ENCODE peak calls at places on chromosome 12, in eight cellular contexts. I, W, K, S, P, B, T and H are unnamed samples.

GRCh38 chr12:33672879-33673577 is 233.4 kb upstream of the SYT10 start:
- DNase-seq in I (no peak), W (no peak), K (no peak), S (no peak), P (no peak), B (no peak), T (no peak), H (no peak)

GRCh38 chr12:124797321-124797720 is 66.3 kb downstream of the SCARB1 start:
- DNase-seq in I (no peak), W (no peak), K (no peak), S (no peak), P (no peak), B (no peak), T (no peak), H (peak; percentile 47)

GRCh38 chr12:94534278-94534677 is 74.6 kb upstream of the CEP83 start:
- DNase-seq in I (no peak), W (no peak), K (peak; percentile 39), S (no peak), P (no peak), B (no peak), T (no peak), H (no peak)

GRCh38 chr12:67720383-67720856 is 71.9 kb downstream of the DYRK2 start:
- DNase-seq in I (no peak), W (no peak), K (no peak), S (no peak), P (no peak), B (peak; percentile 39), T (no peak), H (peak; percentile 12)

GRCh38 chr12:66823857-66824570 is 145.1 kb upstream of the GRIP1 start:
- DNase-seq in I (peak; percentile 38), W (no peak), K (no peak), S (no peak), P (no peak), B (no peak), T (no peak), H (no peak)

GRCh38 chr12:132506730-132507538 is 17.0 kb downstream of the FBRSL1 start:
- DNase-seq in I (peak; percentile 90), W (peak; percentile 32), K (peak; percentile 92), S (no peak), P (peak; percentile 62), B (peak; percentile 93), T (peak; percentile 42), H (peak; percentile 58)

GRCh38 chr12:27460471-27460978 is 14.0 kb downstream of the SMCO2 start:
- DNase-seq in I (no peak), W (no peak), K (no peak), S (no peak), P (no peak), B (no peak), T (no peak), H (no peak)

GRCh38 chr12:21472197-21472596 is 29.2 kb downstream of the RECQL start:
- DNase-seq in I (no peak), W (no peak), K (no peak), S (no peak), P (no peak), B (no peak), T (no peak), H (no peak)

GRCh38 chr12:50017047-50017446 is 8.2 kb downstream of the RACGAP1 start:
- DNase-seq in I (no peak), W (no peak), K (peak; percentile 87), S (no peak), P (peak; percentile 81), B (no peak), T (no peak), H (no peak)

GRCh38 chr12:51071663-51072062 is 11.7 kb downstream of the CSRNP2 start:
- DNase-seq in I (no peak), W (no peak), K (no peak), S (no peak), P (no peak), B (no peak), T (no peak), H (no peak)

GRCh38 chr12:80154261-80154660 is 54.9 kb downstream of the OTOGL start:
- DNase-seq in I (no peak), W (no peak), K (no peak), S (no peak), P (no peak), B (no peak), T (no peak), H (no peak)

GRCh38 chr12:92002673-92003382 is 142.8 kb downstream of the BTG1 start:
- DNase-seq in I (no peak), W (no peak), K (no peak), S (no peak), P (no peak), B (no peak), T (no peak), H (no peak)

GRCh38 chr12:7503686-7504085 is at the start of gene CD163:
- DNase-seq in I (no peak), W (no peak), K (no peak), S (no peak), P (no peak), B (no peak), T (no peak), H (no peak)

GRCh38 chr12:414841-415240 is 13.4 kb downstream of the CCDC77 start:
- DNase-seq in I (no peak), W (no peak), K (no peak), S (no peak), P (no peak), B (no peak), T (no peak), H (no peak)

GRCh38 chr12:54257332-54257731 is 22.6 kb downstream of the CBX5 start:
- DNase-seq in I (no peak), W (no peak), K (no peak), S (no peak), P (no peak), B (no peak), T (no peak), H (no peak)

GRCh38 chr12:53345486-53346195 is 9.5 kb upstream of the SP7 start:
- DNase-seq in I (no peak), W (no peak), K (peak; percentile 89), S (no peak), P (peak; percentile 51), B (peak; percentile 92), T (no peak), H (no peak)

GRCh38 chr12:32647275-32647674 is 31.8 kb upstream of the DNM1L start:
- DNase-seq in I (no peak), W (no peak), K (no peak), S (no peak), P (no peak), B (no peak), T (no peak), H (no peak)

GRCh38 chr12:47838286-47838931 is 18.7 kb upstream of the HDAC7 start:
- DNase-seq in I (peak; percentile 43), W (no peak), K (no peak), S (peak; percentile 47), P (peak; percentile 64), B (peak; percentile 49), T (no peak), H (peak; percentile 75)

GRCh38 chr12:63918788-63919300 is 74.3 kb downstream of the SRGAP1 start:
- DNase-seq in I (no peak), W (no peak), K (no peak), S (peak; percentile 42), P (no peak), B (no peak), T (no peak), H (no peak)

GRCh38 chr12:24036438-24037204 is 87.2 kb upstream of the SOX5 start:
- DNase-seq in I (no peak), W (no peak), K (no peak), S (no peak), P (no peak), B (no peak), T (no peak), H (no peak)

GRCh38 chr12:57212701-57213067 is 3.9 kb upstream of the NXPH4 start:
- DNase-seq in I (no peak), W (no peak), K (no peak), S (no peak), P (no peak), B (no peak), T (no peak), H (no peak)

GRCh38 chr12:52530905-52531304 is 10.7 kb upstream of the KRT5 start:
- DNase-seq in I (no peak), W (no peak), K (peak; percentile 77), S (no peak), P (no peak), B (no peak), T (no peak), H (no peak)

GRCh38 chr12:48078901-48079300 is 27.0 kb downstream of the SENP1 start:
- DNase-seq in I (no peak), W (no peak), K (no peak), S (no peak), P (no peak), B (no peak), T (no peak), H (no peak)

GRCh38 chr12:86275356-86275755 is 19.2 kb upstream of the MGAT4C start:
- DNase-seq in I (no peak), W (no peak), K (no peak), S (no peak), P (no peak), B (no peak), T (no peak), H (no peak)

GRCh38 chr12:11765817-11766794 is 116.6 kb downstream of the ETV6 start:
- DNase-seq in I (peak; percentile 37), W (no peak), K (no peak), S (no peak), P (no peak), B (no peak), T (peak; percentile 71), H (no peak)

GRCh38 chr12:15037091-15037723 is 64.4 kb downstream of the PDE6H start:
- DNase-seq in I (peak; percentile 21), W (no peak), K (no peak), S (no peak), P (no peak), B (no peak), T (no peak), H (no peak)

GRCh38 chr12:57110189-57111045 is 745 bp downstream of the STAT6 start:
- DNase-seq in I (peak; percentile 90), W (peak; percentile 54), K (peak; percentile 96), S (no peak), P (peak; percentile 78), B (no peak), T (peak; percentile 59), H (peak; percentile 84)

GRCh38 chr12:116319851-116320621 is 42.5 kb upstream of the MED13L start:
- DNase-seq in I (no peak), W (no peak), K (peak; percentile 89), S (no peak), P (peak; percentile 83), B (no peak), T (no peak), H (no peak)

GRCh38 chr12:41681898-41682297 is 462.8 kb downstream of the GXYLT1 start:
- DNase-seq in I (no peak), W (no peak), K (no peak), S (no peak), P (no peak), B (no peak), T (no peak), H (peak; percentile 27)

GRCh38 chr12:95169368-95169767 is 47.9 kb downstream of the FGD6 start:
- DNase-seq in I (no peak), W (no peak), K (no peak), S (no peak), P (no peak), B (no peak), T (no peak), H (no peak)

GRCh38 chr12:49949866-49950265 is 671 bp upstream of the AQP2 start:
- DNase-seq in I (no peak), W (no peak), K (no peak), S (no peak), P (no peak), B (no peak), T (no peak), H (no peak)

GRCh38 chr12:82082476-82082875 is 275.7 kb downstream of the CCDC59 start:
- DNase-seq in I (no peak), W (no peak), K (no peak), S (no peak), P (no peak), B (no peak), T (no peak), H (no peak)

GRCh38 chr12:110932048-110932447 is 11.7 kb upstream of the MYL2 start:
- DNase-seq in I (peak; percentile 31), W (no peak), K (peak; percentile 50), S (peak; percentile 49), P (no peak), B (no peak), T (no peak), H (peak; percentile 33)

GRCh38 chr12:8014836-8015235 is 17.7 kb upstream of the FOXJ2 start:
- DNase-seq in I (no peak), W (no peak), K (no peak), S (no peak), P (no peak), B (no peak), T (no peak), H (peak; percentile 58)